ENCODE peak calls at places on chromosomes 3 and 15, in four cellular contexts. U is left ventricle myocardium inferior, O is heart left ventricle, B is GM23338. M is an unnamed sample.

GRCh38 chr15:97875513-97876285 is 84.8 kb upstream of the ARRDC4 start:
- DNase-seq in U (peak), O (peak), B (peak), M (no peak)

GRCh38 chr3:108500728-108501127 is 9.7 kb downstream of the MYH15 start:
- DNase-seq in U (no peak), O (no peak), B (no peak), M (no peak)

GRCh38 chr15:37102315-37103021 is 2.1 kb upstream of the MEIS2 start:
- DNase-seq in U (no peak), O (no peak), B (peak), M (no peak)

GRCh38 chr3:159929894-159930235 is 58.8 kb upstream of the IL12A start:
- DNase-seq in U (no peak), O (no peak), B (no peak), M (no peak)

GRCh38 chr3:47645551-47645950 is 66.9 kb upstream of the CSPG5 start:
- DNase-seq in U (no peak), O (no peak), B (no peak), M (no peak)

GRCh38 chr3:187228740-187229139 is 31.5 kb downstream of the RTP1 start:
- DNase-seq in U (no peak), O (no peak), B (no peak), M (no peak)

GRCh38 chr15:40932625-40933519 is 3.7 kb downstream of the DLL4 start:
- DNase-seq in U (no peak), O (no peak), B (no peak), M (no peak)

GRCh38 chr15:25743160-25743908 is 119.8 kb downstream of the ATP10A start:
- DNase-seq in U (no peak), O (no peak), B (no peak), M (no peak)

GRCh38 chr15:45200001-45200798 is 12.4 kb upstream of the SHF start:
- DNase-seq in U (peak), O (peak), B (peak), M (peak)

GRCh38 chr15:40296561-40297230 is 11.0 kb downstream of the PLCB2 start:
- DNase-seq in U (no peak), O (peak), B (no peak), M (no peak)

GRCh38 chr15:60135961-60136360 is 131.8 kb downstream of the FOXB1 start:
- DNase-seq in U (no peak), O (no peak), B (no peak), M (no peak)

GRCh38 chr3:118180853-118181252 is 853.8 kb downstream of the IGSF11 start:
- DNase-seq in U (no peak), O (no peak), B (no peak), M (no peak)

GRCh38 chr3:149813367-149814281 is 609 bp downstream of the RNF13 start:
- DNase-seq in U (no peak), O (peak), B (peak), M (no peak)

GRCh38 chr15:60773893-60774292 is 295.0 kb upstream of the ICE2 start:
- DNase-seq in U (no peak), O (no peak), B (no peak), M (no peak)

GRCh38 chr15:86164222-86164898 is 84.7 kb downstream of the AGBL1 start:
- DNase-seq in U (no peak), O (peak), B (no peak), M (no peak)

GRCh38 chr3:42668793-42669217 is 15.3 kb downstream of the ZBTB47 start:
- DNase-seq in U (no peak), O (no peak), B (no peak), M (no peak)

GRCh38 chr15:34644061-34644460 is 60.6 kb upstream of the GOLGA8B start:
- DNase-seq in U (no peak), O (no peak), B (no peak), M (no peak)

GRCh38 chr15:73049564-73050215 is 2.6 kb upstream of the NEO1 start:
- DNase-seq in U (no peak), O (no peak), B (no peak), M (no peak)

GRCh38 chr3:187136936-187137335 is 2.4 kb downstream of the RPL39L start:
- DNase-seq in U (no peak), O (no peak), B (no peak), M (no peak)

GRCh38 chr15:38486946-38487345 is 33.0 kb downstream of the FAM98B start:
- DNase-seq in U (no peak), O (no peak), B (no peak), M (no peak)

GRCh38 chr3:173639098-173639497 is 241.6 kb downstream of the NLGN1 start:
- DNase-seq in U (no peak), O (no peak), B (no peak), M (no peak)

GRCh38 chr15:41241251-41241964 is 10.3 kb downstream of the CHP1 start:
- DNase-seq in U (peak), O (peak), B (no peak), M (no peak)

GRCh38 chr15:25830844-25831443 is 32.2 kb downstream of the ATP10A start:
- DNase-seq in U (no peak), O (peak), B (no peak), M (no peak)

GRCh38 chr3:69738291-69738690 is 973 bp upstream of the MITF start:
- DNase-seq in U (no peak), O (no peak), B (no peak), M (no peak)

GRCh38 chr3:30604091-30604490 is 2.3 kb upstream of the TGFBR2 start:
- DNase-seq in U (no peak), O (no peak), B (no peak), M (no peak)

GRCh38 chr3:132008841-132009638 is 25.8 kb downstream of the CPNE4 start:
- DNase-seq in U (no peak), O (no peak), B (no peak), M (no peak)

GRCh38 chr15:77633134-77633912 is 611 bp upstream of the LINGO1 start:
- DNase-seq in U (peak), O (peak), B (peak), M (peak)

GRCh38 chr3:160440687-160441086 is 8.9 kb downstream of the TRIM59 start:
- DNase-seq in U (no peak), O (no peak), B (no peak), M (no peak)

DNA sequence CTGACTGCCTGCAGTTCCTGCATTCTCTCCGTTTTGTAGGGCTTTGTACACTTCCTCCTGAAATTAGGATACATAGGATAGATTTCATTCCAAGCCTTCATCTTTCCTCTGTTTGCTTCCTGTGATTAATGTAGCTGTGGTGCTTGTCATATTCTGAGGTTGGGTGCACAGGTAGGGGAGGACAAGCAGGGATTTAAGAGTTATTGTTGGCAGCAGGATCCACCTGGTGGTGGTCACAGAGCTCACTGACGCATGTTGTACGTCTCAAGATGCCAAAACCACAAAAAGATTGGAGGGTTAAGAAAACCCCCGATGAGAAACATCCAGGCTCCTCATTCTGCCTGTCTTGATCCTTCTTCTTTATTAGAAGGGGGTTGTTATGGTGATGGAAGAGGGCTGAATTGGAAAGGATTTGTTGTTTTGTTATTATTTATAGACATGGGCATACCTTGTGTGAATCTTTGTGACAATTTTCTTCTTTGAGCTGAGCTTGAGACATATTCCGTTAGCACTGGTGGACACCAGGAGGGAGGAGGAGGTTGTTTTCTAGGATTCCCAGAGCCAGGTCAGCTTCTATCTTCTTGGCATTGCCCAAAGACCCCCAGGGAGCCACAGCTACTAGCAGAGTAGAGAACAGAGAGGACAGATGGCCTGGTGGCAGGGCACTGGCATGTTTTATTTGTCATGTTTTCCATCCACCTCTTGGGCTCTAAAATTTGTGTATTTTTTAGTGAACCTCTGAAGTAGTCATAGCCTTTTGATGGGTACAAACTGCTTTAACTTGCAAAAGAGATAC is 57.7 kb upstream of the LARS2 start:
- DNase-seq in U (no peak), O (no peak), B (no peak), M (no peak)
- TF ChIP-seq CTCF in U (no peak), O (no peak), B (no peak), M (no peak)

GRCh38 chr3:105629725-105630124 is 239.1 kb downstream of the CBLB start:
- DNase-seq in U (no peak), O (no peak), B (no peak), M (no peak)

DNA sequence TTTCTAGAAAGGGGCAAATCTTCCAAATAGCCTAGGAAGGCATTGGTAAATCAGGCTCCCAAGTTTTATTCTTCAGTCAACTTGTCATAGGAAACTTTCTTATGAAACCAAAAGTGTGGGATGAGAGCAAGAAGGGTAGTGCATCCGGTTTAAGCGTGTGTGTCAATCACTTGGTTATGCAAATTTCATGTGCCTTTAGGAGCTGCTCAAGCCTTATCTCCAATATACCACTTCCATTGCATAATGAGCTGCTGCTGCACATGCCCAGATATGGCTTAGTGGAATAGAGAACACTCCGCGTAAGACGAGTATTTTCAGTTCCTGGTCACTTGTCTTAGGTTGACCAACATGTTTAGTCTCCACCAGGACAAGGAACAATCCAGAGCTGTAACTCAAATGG is 242.1 kb downstream of the CBLB start:
- DNase-seq in U (no peak), O (no peak), B (no peak), M (no peak)
- H3K4me3 ChIP-seq in U (no peak), O (no peak), B (no peak), M (no peak)

DNA sequence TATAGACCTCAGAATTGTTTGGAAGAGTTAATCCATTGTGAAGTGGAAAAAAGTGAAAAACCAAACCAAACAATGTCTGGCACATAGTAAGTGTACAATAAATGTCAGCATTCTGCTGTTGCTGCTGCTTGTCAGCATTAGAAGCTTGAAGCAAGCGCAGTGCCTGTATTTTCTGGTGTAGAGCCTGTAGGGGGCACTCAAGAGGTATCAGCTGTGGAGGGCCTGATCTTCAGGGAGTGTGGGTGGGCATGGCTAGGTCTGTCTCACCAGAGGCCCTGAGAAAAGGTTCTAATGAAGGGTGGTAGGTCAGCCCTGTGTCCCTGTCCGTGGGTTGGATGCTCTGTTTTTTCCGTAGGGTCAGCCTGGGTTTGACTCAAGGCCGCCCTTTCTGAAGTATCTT is 3.6 kb downstream of the ADAMTSL3 start:
- DNase-seq in U (no peak), O (no peak), B (peak), M (no peak)
- TF ChIP-seq CTCF in U (peak), O (peak), B (peak), M (peak)

DNA sequence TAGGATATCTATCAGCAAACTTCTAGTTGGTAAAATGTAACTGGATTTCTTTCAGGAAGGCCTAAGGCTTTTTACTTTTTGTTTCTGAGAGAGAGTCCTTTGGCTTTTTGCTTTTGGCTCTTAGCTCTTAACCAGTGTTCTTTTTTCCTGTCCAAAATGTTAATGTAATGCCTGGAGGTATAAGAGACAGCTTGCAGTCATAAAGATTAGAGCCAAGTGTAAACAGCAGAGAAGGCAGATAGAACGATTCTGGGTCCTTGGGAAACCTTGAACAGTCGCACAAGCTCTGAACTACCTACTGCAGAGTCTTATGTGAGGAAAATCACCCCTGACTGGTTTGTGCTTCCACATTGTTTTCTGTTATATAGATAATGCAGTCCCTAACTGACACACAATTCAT is 1312.1 kb downstream of the ROBO1 start:
- DNase-seq in U (no peak), O (no peak), B (no peak), M (no peak)
- H3K4me3 ChIP-seq in U (no peak), O (no peak), B (no peak), M (no peak)

GRCh38 chr3:52827866-52828376 is 2.6 kb downstream of the ITIH4 start:
- DNase-seq in U (no peak), O (no peak), B (peak), M (no peak)
- TF ChIP-seq CTCF in U (no peak), O (no peak), B (peak), M (no peak)

GRCh38 chr3:38127611-38128302 is 9.2 kb downstream of the ACAA1 start:
- DNase-seq in U (no peak), O (no peak), B (no peak), M (no peak)

GRCh38 chr3:38126121-38126892 is 10.6 kb downstream of the ACAA1 start:
- DNase-seq in U (no peak), O (no peak), B (no peak), M (no peak)

GRCh38 chr3:38122712-38123290 is 14.1 kb downstream of the ACAA1 start:
- DNase-seq in U (no peak), O (no peak), B (no peak), M (no peak)

GRCh38 chr3:38124324-38125122 is 12.4 kb downstream of the ACAA1 start:
- DNase-seq in U (no peak), O (no peak), B (no peak), M (no peak)

GRCh38 chr3:38125305-38126120 is 11.4 kb downstream of the ACAA1 start:
- DNase-seq in U (no peak), O (no peak), B (no peak), M (no peak)
- H3K4me3 ChIP-seq in U (no peak), O (no peak), B (no peak), M (no peak)